ENCODE peak calls at places on chromosomes 1 and 21, in six cellular contexts. Y is AG09309; C is CD8-positive, alpha-beta memory T cell; I is MV-4-11; A is nucleus accumbens; K is stimulated activated CD4-positive, alpha-beta T cell treated with anti-CD3 and anti-CD28 coated beads, Interleukin-15, amount 100 ng/mL, for 1 hour. X is an unnamed sample.

GRCh38 chr1:66266756-66267155 is 267.2 kb upstream of the SGIP1 start:
- DNase-seq in Y (no peak), C (no peak), I (no peak), A (no peak), K (no peak), X (no peak)

GRCh38 chr1:100757946-100758345 is 38.4 kb downstream of the VCAM1 start:
- DNase-seq in Y (no peak), C (no peak), I (no peak), A (no peak), K (no peak), X (no peak)

GRCh38 chr1:245493029-245493428 is 338.2 kb downstream of the KIF26B start:
- DNase-seq in Y (no peak), C (no peak), I (peak; percentile 25), A (no peak), K (no peak), X (no peak)

GRCh38 chr1:23791434-23792047 is 596 bp downstream of the LYPLA2 start:
- DNase-seq in Y (no peak), C (peak; percentile 39), I (no peak), A (no peak), K (no peak), X (no peak)

GRCh38 chr1:9625761-9626160 is 25.8 kb upstream of the PIK3CD start:
- DNase-seq in Y (no peak), C (no peak), I (no peak), A (no peak), K (no peak), X (no peak)

GRCh38 chr21:39319251-39319756 is 5.9 kb upstream of the BRWD1 start:
- DNase-seq in Y (no peak), C (no peak), I (no peak), A (no peak), K (no peak), X (no peak)

GRCh38 chr1:48671578-48671977 is 105.1 kb downstream of the BEND5 start:
- DNase-seq in Y (no peak), C (no peak), I (peak; percentile 78), A (no peak), K (no peak), X (no peak)

GRCh38 chr1:229640455-229640854 is 14.4 kb downstream of the URB2 start:
- DNase-seq in Y (no peak), C (no peak), I (no peak), A (no peak), K (no peak), X (no peak)

GRCh38 chr1:101129975-101130374 is 104.4 kb upstream of the DPH5 start:
- DNase-seq in Y (no peak), C (peak; percentile 51), I (no peak), A (no peak), K (no peak), X (no peak)

GRCh38 chr1:165699577-165699976 is 1.2 kb upstream of the ALDH9A1 start:
- DNase-seq in Y (no peak), C (no peak), I (no peak), A (no peak), K (no peak), X (no peak)

GRCh38 chr1:20008391-20008841 is 29.0 kb upstream of the PLA2G2A start:
- DNase-seq in Y (peak; percentile 4), C (no peak), I (no peak), A (no peak), K (no peak), X (no peak)

GRCh38 chr1:202123336-202123813 is 658 bp downstream of the GPR37L1 start:
- DNase-seq in Y (no peak), C (no peak), I (no peak), A (no peak), K (no peak), X (no peak)

GRCh38 chr1:21517161-21517589 is 8.0 kb downstream of the ALPL start:
- DNase-seq in Y (no peak), C (no peak), I (no peak), A (no peak), K (no peak), X (no peak)

GRCh38 chr21:36790616-36791015 is 91.7 kb downstream of the SIM2 start:
- DNase-seq in Y (no peak), C (no peak), I (peak; percentile 30), A (no peak), K (no peak), X (no peak)

GRCh38 chr1:15799928-15800835 is 7.3 kb downstream of the UQCRHL start:
- DNase-seq in Y (no peak), C (no peak), I (no peak), A (no peak), K (no peak), X (no peak)

GRCh38 chr1:196951711-196952394 is 8.3 kb downstream of the CFHR2 start:
- DNase-seq in Y (no peak), C (no peak), I (no peak), A (no peak), K (no peak), X (no peak)

GRCh38 chr1:33176362-33176850 is 5.4 kb downstream of the TRIM62 start:
- DNase-seq in Y (no peak), C (no peak), I (peak; percentile 49), A (peak; percentile 19), K (no peak), X (peak; percentile 73)

GRCh38 chr21:42262826-42263225 is 43.9 kb downstream of the ABCG1 start:
- DNase-seq in Y (no peak), C (no peak), I (no peak), A (peak; percentile 51), K (no peak), X (no peak)

X was measured in skeletal muscle cell.